ENCODE peak calls at places on chromosomes 12 and 14, in six cellular contexts. I is ovary, F is adrenal gland, R is IMR-90, W is endothelial cell of umbilical vein, K is body of pancreas. J is an unnamed sample.

GRCh38 chr12:64611430-64612286 is 1.4 kb downstream of the RASSF3 start:
- DNase-seq in I (peak; percentile 68), F (peak; percentile 52), R (peak; percentile 27), W (peak; percentile 55), K (peak; percentile 45), J (peak; percentile 52)

GRCh38 chr12:120939523-120939922 is 35.4 kb upstream of the SPPL3 start:
- DNase-seq in I (no peak), F (peak; percentile 40), R (no peak), W (no peak), K (no peak), J (no peak)

GRCh38 chr12:70292017-70292776 is 49.0 kb downstream of the CNOT2 start:
- DNase-seq in I (no peak), F (no peak), R (no peak), W (no peak), K (no peak), J (no peak)

GRCh38 chr12:30996255-30996654 is 69.7 kb downstream of the TSPAN11 start:
- DNase-seq in I (no peak), F (no peak), R (peak; percentile 76), W (peak; percentile 94), K (no peak), J (no peak)

GRCh38 chr12:54954228-54954627 is 30.3 kb downstream of the TESPA1 start:
- DNase-seq in I (no peak), F (no peak), R (no peak), W (no peak), K (no peak), J (no peak)

GRCh38 chr14:105256292-105256960 is 8.1 kb downstream of the BTBD6 start:
- DNase-seq in I (no peak), F (no peak), R (no peak), W (no peak), K (no peak), J (no peak)

GRCh38 chr14:81066672-81067071 is 111.3 kb downstream of the TSHR start:
- DNase-seq in I (no peak), F (no peak), R (no peak), W (no peak), K (no peak), J (no peak)

GRCh38 chr12:48216785-48217184 is 13.7 kb upstream of the OR10AD1 start:
- DNase-seq in I (no peak), F (no peak), R (no peak), W (no peak), K (no peak), J (no peak)

GRCh38 chr12:50276912-50277671 is 6.2 kb downstream of the LIMA1 start:
- DNase-seq in I (no peak), F (no peak), R (peak; percentile 23), W (no peak), K (no peak), J (no peak)

GRCh38 chr14:64753374-64753773 is 49.1 kb downstream of the PLEKHG3 start:
- DNase-seq in I (no peak), F (no peak), R (no peak), W (no peak), K (no peak), J (no peak)

GRCh38 chr12:57895337-57896138 is 45.8 kb upstream of the ATP23 start:
- DNase-seq in I (no peak), F (no peak), R (peak; percentile 52), W (no peak), K (no peak), J (no peak)

GRCh38 chr12:101945361-101946232 is 68.2 kb downstream of the DRAM1 start:
- DNase-seq in I (no peak), F (no peak), R (peak; percentile 49), W (no peak), K (no peak), J (no peak)

GRCh38 chr14:104318558-104319488 is 180.4 kb downstream of the KIF26A start:
- DNase-seq in I (peak; percentile 35), F (no peak), R (no peak), W (no peak), K (peak; percentile 6), J (no peak)

GRCh38 chr12:124928095-124928911 is 13.9 kb upstream of the UBC start:
- DNase-seq in I (peak; percentile 89), F (peak; percentile 74), R (peak; percentile 91), W (peak; percentile 94), K (peak; percentile 63), J (peak; percentile 92)

GRCh38 chr12:124927325-124928094 is 13.1 kb upstream of the UBC start:
- DNase-seq in I (peak; percentile 92), F (peak; percentile 89), R (peak; percentile 79), W (peak; percentile 95), K (peak; percentile 95), J (peak; percentile 91)

GRCh38 chr12:124929649-124930419 is 15.4 kb upstream of the UBC start:
- DNase-seq in I (no peak), F (no peak), R (no peak), W (no peak), K (no peak), J (no peak)

GRCh38 chr12:124930576-124930975 is 16.1 kb upstream of the UBC start:
- DNase-seq in I (no peak), F (no peak), R (no peak), W (no peak), K (no peak), J (no peak)

DNA sequence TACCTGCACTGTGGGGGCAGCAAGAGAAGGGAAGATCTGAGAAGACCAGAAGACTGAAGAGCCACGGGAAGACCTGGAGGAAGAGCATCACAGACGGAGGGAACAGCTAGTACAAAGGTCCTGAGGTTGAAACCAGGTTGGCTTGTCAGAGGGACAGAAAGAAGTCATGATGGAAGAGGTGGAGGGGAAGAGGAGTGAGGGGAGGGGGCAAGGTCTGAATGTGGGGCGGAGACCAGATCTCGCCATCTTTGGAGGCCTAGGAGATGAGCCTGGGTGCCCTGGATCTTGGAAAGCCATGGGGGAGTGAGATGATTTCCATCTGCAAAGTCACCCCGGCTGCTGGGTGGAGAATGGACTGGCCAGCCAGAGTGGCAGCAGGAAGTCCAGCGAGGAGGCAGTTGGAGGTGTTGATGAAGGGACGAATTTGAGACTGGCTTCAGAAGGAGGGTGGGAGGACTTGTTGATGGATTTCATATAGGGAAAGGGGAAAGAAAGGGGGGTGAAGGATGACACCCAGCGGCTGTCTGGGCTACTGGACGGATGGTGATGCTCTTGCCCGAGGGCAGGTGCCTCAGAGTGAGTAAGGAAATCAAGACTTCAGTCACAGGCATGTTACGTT is 14.6 kb upstream of the UBC start:
- DNase-seq in I (no peak), F (no peak), R (no peak), W (no peak), K (no peak), J (no peak)
- H3K27ac ChIP-seq in I (no peak overlapping the region), F (no peak overlapping the region), R (no peak overlapping the region), W (peak overlapping the region; percentile 93), K (peak overlapping the region; percentile 97), J (peak overlapping the region; percentile 97)

GRCh38 chr12:75389706-75390105 is 1.2 kb upstream of the GLIPR1L2 start:
- DNase-seq in I (no peak), F (no peak), R (no peak), W (peak; percentile 9), K (no peak), J (no peak)

GRCh38 chr12:75389061-75389460 is 1.8 kb upstream of the GLIPR1L2 start:
- DNase-seq in I (no peak), F (no peak), R (peak; percentile 40), W (peak; percentile 29), K (no peak), J (no peak)

GRCh38 chr12:75390156-75390898 is 562 bp upstream of the GLIPR1L2 start:
- DNase-seq in I (no peak), F (peak; percentile 8), R (no peak), W (no peak), K (no peak), J (no peak)

GRCh38 chr12:75390899-75391538 is at the start of gene GLIPR1L2:
- DNase-seq in I (peak; percentile 97), F (peak; percentile 96), R (peak; percentile 97), W (peak; percentile 98), K (peak; percentile 96), J (peak; percentile 95)
- TF ChIP-seq POLR2A in I (peak; percentile 90), F (peak; percentile 88), R (no peak), W (no peak), K (peak; percentile 85), J (peak; percentile 89)

DNA sequence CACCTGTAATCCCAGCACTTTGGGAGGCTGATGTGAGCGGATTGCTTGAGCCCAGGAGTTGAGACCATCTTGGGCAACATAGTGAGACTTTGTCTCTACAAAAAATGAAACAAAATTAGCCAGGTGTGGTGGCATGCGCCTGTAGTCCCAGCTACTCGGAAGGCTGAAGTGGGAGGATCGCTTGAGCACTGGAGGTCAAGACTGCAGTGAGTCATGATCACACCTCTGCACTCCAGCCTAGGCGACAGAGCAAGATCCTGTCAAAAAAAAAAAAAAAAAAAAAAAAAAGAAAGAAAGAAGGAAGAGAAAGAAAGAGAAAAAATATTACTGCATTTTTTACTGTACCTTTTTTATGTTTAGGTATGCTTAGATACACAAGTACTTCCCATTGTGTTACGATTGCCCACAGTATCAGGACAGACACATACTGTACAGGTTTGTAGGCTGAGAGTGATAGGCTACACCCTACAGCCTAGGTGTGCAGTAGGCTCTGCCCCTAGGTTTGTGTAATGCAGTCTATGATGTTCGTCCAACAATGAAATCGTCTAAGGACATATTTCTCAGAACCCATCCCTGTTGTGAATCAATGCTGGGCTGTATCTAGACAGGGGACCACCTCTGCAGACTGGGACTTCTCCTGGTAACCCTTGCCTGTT is 160.4 kb upstream of the PWP1 start:
- DNase-seq in I (no peak), F (no peak), R (no peak), W (no peak), K (no peak), J (no peak)
- H3K4me3 ChIP-seq in I (no peak overlapping the region), F (no peak overlapping the region), R (no peak overlapping the region), W (no peak overlapping the region), K (no peak overlapping the region), J (no peak overlapping the region)

GRCh38 chr12:122005252-122005651 is 16.4 kb upstream of the BCL7A start:
- DNase-seq in I (no peak), F (no peak), R (no peak), W (no peak), K (no peak), J (no peak)
- H3K27ac ChIP-seq in I (no peak overlapping the region), F (no peak overlapping the region), R (no peak overlapping the region), W (no peak overlapping the region), K (no peak overlapping the region), J (no peak overlapping the region)

DNA sequence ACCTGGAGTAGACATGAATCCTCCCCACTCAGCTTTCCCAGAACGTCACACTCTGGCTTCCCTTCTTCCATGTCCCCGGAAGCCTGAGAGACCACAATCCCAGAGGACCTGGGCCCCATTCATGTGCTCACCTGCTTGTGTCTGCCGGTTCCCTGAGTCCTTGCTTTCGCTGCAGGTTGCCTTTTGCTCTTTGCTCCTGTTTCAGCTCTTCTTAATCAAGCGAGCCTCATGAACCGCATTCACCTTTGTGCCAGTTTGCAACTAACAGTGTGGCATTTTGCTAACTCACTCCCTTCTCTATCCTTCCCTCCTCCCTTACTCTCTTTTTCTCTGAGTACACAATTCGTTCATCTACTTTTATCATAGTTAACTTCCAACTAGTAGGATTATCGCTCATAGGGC is 23.1 kb downstream of the ENTPD5 start:
- DNase-seq in I (no peak), F (no peak), R (no peak), W (no peak), K (no peak), J (no peak)
- TF ChIP-seq POLR2A in I (no peak), F (no peak), R (no peak), W (no peak), K (no peak), J (no peak)

J was measured in uterus.